ENCODE peak calls at places on chromosome 12, in four cellular contexts. One of them, this sample, is unnamed.

GRCh38 chr12:82359115-82359478 is 768 bp downstream of the METTL25 start:
- DNase-seq in lower leg skin: no peak
- DNase-seq in WTC11: peak
- DNase-seq in A549: no peak
- DNase-seq in this sample: no peak

GRCh38 chr12:57135939-57136338 is 7.7 kb downstream of the LRP1 start:
- DNase-seq in lower leg skin: no peak
- DNase-seq in WTC11: peak
- DNase-seq in A549: no peak
- DNase-seq in this sample: no peak

GRCh38 chr12:89791286-89791685 is 82.6 kb upstream of the ATP2B1 start:
- DNase-seq in lower leg skin: no peak
- DNase-seq in WTC11: no peak
- DNase-seq in A549: no peak
- DNase-seq in this sample: no peak

GRCh38 chr12:12582895-12583303 is 20.2 kb upstream of the DUSP16 start:
- DNase-seq in lower leg skin: no peak
- DNase-seq in WTC11: no peak
- DNase-seq in A549: peak
- DNase-seq in this sample: no peak

GRCh38 chr12:15788266-15789214 is 648 bp downstream of the EPS8 start:
- DNase-seq in lower leg skin: peak
- DNase-seq in WTC11: peak
- DNase-seq in A549: peak
- DNase-seq in this sample: peak

GRCh38 chr12:106090586-106091411 is 48.0 kb downstream of the NUAK1 start:
- DNase-seq in lower leg skin: no peak
- DNase-seq in WTC11: no peak
- DNase-seq in A549: no peak
- DNase-seq in this sample: no peak

GRCh38 chr12:94200069-94200468 is 51.7 kb downstream of the PLXNC1 start:
- DNase-seq in lower leg skin: no peak
- DNase-seq in WTC11: no peak
- DNase-seq in A549: no peak
- DNase-seq in this sample: no peak

GRCh38 chr12:101906226-101906625 is 28.8 kb downstream of the DRAM1 start:
- DNase-seq in lower leg skin: no peak
- DNase-seq in WTC11: no peak
- DNase-seq in A549: no peak
- DNase-seq in this sample: no peak

GRCh38 chr12:41663487-41664258 is 475.6 kb downstream of the PDZRN4 start:
- DNase-seq in lower leg skin: no peak
- DNase-seq in WTC11: no peak
- DNase-seq in A549: peak
- DNase-seq in this sample: no peak

GRCh38 chr12:45762185-45763110 is 32.9 kb downstream of the ARID2 start:
- DNase-seq in lower leg skin: no peak
- DNase-seq in WTC11: no peak
- DNase-seq in A549: peak
- DNase-seq in this sample: no peak

GRCh38 chr12:79959484-79959883 is 24.6 kb upstream of the PPP1R12A start:
- DNase-seq in lower leg skin: no peak
- DNase-seq in WTC11: no peak
- DNase-seq in A549: no peak
- DNase-seq in this sample: no peak

GRCh38 chr12:80269953-80270552 is 170.7 kb downstream of the OTOGL start:
- DNase-seq in lower leg skin: no peak
- DNase-seq in WTC11: no peak
- DNase-seq in A549: peak
- DNase-seq in this sample: no peak

GRCh38 chr12:5921027-5921909 is 23.8 kb downstream of the ANO2 start:
- DNase-seq in lower leg skin: no peak
- DNase-seq in WTC11: no peak
- DNase-seq in A549: no peak
- DNase-seq in this sample: no peak

GRCh38 chr12:51590347-51591019 is 550 bp upstream of the SCN8A start:
- DNase-seq in lower leg skin: no peak
- DNase-seq in WTC11: peak
- DNase-seq in A549: peak
- DNase-seq in this sample: peak
- TF ChIP-seq CTCF in lower leg skin: no peak
- TF ChIP-seq CTCF in WTC11: peak
- TF ChIP-seq CTCF in A549: peak
- TF ChIP-seq CTCF in this sample: peak

GRCh38 chr12:22160396-22161003 is 114.5 kb downstream of the CMAS start:
- DNase-seq in lower leg skin: no peak
- DNase-seq in WTC11: no peak
- DNase-seq in A549: no peak
- DNase-seq in this sample: no peak
- TF ChIP-seq CTCF in lower leg skin: no peak
- TF ChIP-seq CTCF in WTC11: no peak
- TF ChIP-seq CTCF in A549: no peak
- TF ChIP-seq CTCF in this sample: no peak

DNA sequence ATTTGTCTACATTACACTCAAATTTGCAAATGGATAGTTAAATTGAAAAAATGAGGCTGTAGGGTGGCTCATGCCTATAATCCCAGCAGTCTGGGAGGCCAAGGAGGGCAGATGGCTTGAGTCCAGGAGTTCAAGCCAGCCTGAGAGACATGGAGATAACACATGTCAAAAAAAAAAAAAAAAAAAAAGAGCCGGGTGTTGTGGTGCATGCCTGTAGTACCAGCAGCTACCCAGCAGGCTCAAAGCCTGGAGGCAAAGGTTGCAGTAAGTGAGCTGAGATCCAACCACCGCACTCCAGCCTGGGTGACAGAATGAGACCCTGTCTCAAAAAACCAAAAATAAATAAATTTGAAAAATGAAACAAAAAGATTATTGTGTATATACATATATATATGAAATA is 119.9 kb upstream of the MGAT4C start:
- DNase-seq in lower leg skin: no peak
- DNase-seq in WTC11: peak
- DNase-seq in A549: peak
- DNase-seq in this sample: no peak
- TF ChIP-seq CTCF in lower leg skin: no peak
- TF ChIP-seq CTCF in WTC11: no peak
- TF ChIP-seq CTCF in A549: no peak
- TF ChIP-seq CTCF in this sample: peak

DNA sequence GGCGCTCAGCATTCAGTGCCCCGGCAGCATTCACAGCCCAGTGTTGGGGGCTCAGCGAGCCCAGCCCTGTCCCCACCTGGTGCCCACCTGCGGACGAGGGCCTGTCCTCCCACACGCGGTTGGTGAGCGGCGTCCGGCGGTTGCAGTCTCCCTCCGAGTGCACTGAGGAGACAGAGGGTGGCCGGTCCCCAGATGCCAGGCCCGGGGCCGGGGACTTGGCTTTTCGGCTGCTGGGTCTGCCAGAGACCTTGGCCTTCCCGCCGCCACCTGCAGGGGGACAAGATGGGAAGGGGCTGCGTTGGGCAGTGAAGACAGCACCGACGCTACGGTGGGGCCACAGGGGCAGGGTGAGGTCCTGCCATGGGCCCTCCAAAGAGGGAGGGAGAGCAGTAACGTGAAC is 31.2 kb downstream of the RFLNA start:
- DNase-seq in lower leg skin: no peak
- DNase-seq in WTC11: peak
- DNase-seq in A549: no peak
- DNase-seq in this sample: no peak
- TF ChIP-seq CTCF in lower leg skin: no peak
- TF ChIP-seq CTCF in WTC11: no peak
- TF ChIP-seq CTCF in A549: no peak
- TF ChIP-seq CTCF in this sample: peak

GRCh38 chr12:92861381-92861780 is 67.7 kb downstream of the EEA1 start:
- DNase-seq in lower leg skin: no peak
- DNase-seq in WTC11: no peak
- DNase-seq in A549: no peak
- DNase-seq in this sample: no peak

GRCh38 chr12:92863255-92863654 is 65.8 kb downstream of the EEA1 start:
- DNase-seq in lower leg skin: no peak
- DNase-seq in WTC11: no peak
- DNase-seq in A549: no peak
- DNase-seq in this sample: no peak

GRCh38 chr12:92857818-92858217 is 71.3 kb downstream of the EEA1 start:
- DNase-seq in lower leg skin: no peak
- DNase-seq in WTC11: no peak
- DNase-seq in A549: no peak
- DNase-seq in this sample: no peak

GRCh38 chr12:92860521-92860920 is 68.6 kb downstream of the EEA1 start:
- DNase-seq in lower leg skin: no peak
- DNase-seq in WTC11: no peak
- DNase-seq in A549: no peak
- DNase-seq in this sample: no peak

GRCh38 chr12:92859650-92860386 is 69.3 kb downstream of the EEA1 start:
- DNase-seq in lower leg skin: no peak
- DNase-seq in WTC11: no peak
- DNase-seq in A549: no peak
- DNase-seq in this sample: no peak
- TF ChIP-seq CTCF in lower leg skin: no peak
- TF ChIP-seq CTCF in WTC11: no peak
- TF ChIP-seq CTCF in A549: no peak
- TF ChIP-seq CTCF in this sample: no peak

GRCh38 chr12:53174881-53175491 is 5.5 kb upstream of the ZNF740 start:
- DNase-seq in lower leg skin: no peak
- DNase-seq in WTC11: peak
- DNase-seq in A549: peak
- DNase-seq in this sample: no peak
- TF ChIP-seq CTCF in lower leg skin: no peak
- TF ChIP-seq CTCF in WTC11: no peak
- TF ChIP-seq CTCF in A549: peak
- TF ChIP-seq CTCF in this sample: peak

DNA sequence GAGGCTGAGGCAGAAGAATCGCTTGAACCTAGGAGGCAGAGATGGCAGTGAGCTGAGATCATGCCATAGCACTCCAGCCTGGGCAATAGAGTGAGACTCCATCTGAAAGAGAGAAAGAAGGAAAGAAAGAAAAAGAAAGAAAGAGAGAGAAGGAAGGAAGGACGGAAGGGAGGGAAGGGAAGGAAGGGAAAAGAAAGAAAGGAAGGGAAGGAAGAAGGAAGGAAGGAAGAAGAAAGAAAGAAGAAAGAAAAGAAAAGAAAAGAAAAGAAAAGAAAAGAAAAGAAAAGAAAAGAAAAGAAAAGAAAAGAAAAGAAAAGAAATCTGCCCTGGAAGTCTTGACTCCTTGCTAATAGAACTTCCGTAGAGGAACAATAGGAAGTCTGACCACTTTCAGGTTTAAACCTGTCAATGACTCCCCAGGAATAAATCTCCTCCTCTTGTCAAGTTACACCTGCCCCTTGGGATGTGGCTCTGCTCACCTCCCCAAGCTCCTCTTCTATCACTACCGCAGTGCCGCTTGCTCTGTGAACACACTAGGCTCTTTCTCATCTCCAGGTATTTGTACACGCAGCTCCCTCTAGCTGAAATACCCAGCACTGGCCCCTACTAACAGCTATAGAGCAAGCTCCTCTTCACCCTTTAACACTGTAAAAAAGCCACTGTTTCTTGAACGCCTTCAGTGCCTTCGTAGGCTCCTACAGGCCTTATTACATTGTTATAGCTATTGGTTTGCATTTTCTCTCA is 773.1 kb upstream of the TBX3 start:
- DNase-seq in lower leg skin: no peak
- DNase-seq in WTC11: peak
- DNase-seq in A549: peak
- DNase-seq in this sample: no peak
- TF ChIP-seq CTCF in lower leg skin: no peak
- TF ChIP-seq CTCF in WTC11: peak
- TF ChIP-seq CTCF in A549: peak
- TF ChIP-seq CTCF in this sample: peak

GRCh38 chr12:63967781-63968180 is 123.3 kb downstream of the SRGAP1 start:
- DNase-seq in lower leg skin: no peak
- DNase-seq in WTC11: no peak
- DNase-seq in A549: no peak
- DNase-seq in this sample: no peak
- TF ChIP-seq CTCF in lower leg skin: no peak
- TF ChIP-seq CTCF in WTC11: no peak
- TF ChIP-seq CTCF in A549: no peak
- TF ChIP-seq CTCF in this sample: no peak

GRCh38 chr12:132075026-132075713 is 68.9 kb downstream of the DDX51 start:
- DNase-seq in lower leg skin: no peak
- DNase-seq in WTC11: peak
- DNase-seq in A549: no peak
- DNase-seq in this sample: no peak
- TF ChIP-seq CTCF in lower leg skin: no peak
- TF ChIP-seq CTCF in WTC11: peak
- TF ChIP-seq CTCF in A549: peak
- TF ChIP-seq CTCF in this sample: peak

This sample was measured in type B pancreatic cell.